ENCODE peak calls at places on chromosomes 6 and 20, in nine cellular contexts. B is tibial nerve, P is fibroblast of pulmonary artery, L is astrocyte, U is upper lobe of right lung, J is A549, Z is GM20000, G is heart right ventricle, Y is right lobe of liver. W is an unnamed sample.

GRCh38 chr6:36335465-36336209 is 1.1 kb downstream of the BNIP5 start:
- DNase-seq in P (no peak), G (no peak), J (no peak), B (no peak), Z (no peak), L (no peak), Y (no peak), U (no peak), W (no peak)

GRCh38 chr6:83615025-83615999 is 93.6 kb downstream of the SNAP91 start:
- DNase-seq in G (no peak), U (no peak), Z (peak), B (no peak), Y (no peak), L (peak), J (peak), P (peak), W (peak)

GRCh38 chr6:128731249-128732165 is 151.4 kb upstream of the LAMA2 start:
- DNase-seq in J (peak), G (no peak), P (peak), Z (peak), B (no peak), L (peak), U (no peak), Y (no peak), W (peak)

GRCh38 chr6:89146748-89147715 is 1.2 kb downstream of the PM20D2 start:
- DNase-seq in U (no peak), Y (no peak), G (peak), B (no peak), Z (no peak), P (peak), L (peak), J (peak), W (no peak)

GRCh38 chr6:140773276-140773675 is 1359.4 kb upstream of the GJE1 start:
- DNase-seq in G (no peak), P (peak), Y (no peak), B (no peak), J (no peak), Z (no peak), L (peak), U (no peak), W (no peak)

GRCh38 chr6:158903801-158904200 is 84.6 kb upstream of the EZR start:
- DNase-seq in U (no peak), Y (no peak), G (no peak), J (no peak), P (no peak), L (no peak), B (no peak), Z (no peak), W (no peak)

GRCh38 chr6:85449388-85449817 is 480 bp upstream of the NT5E start:
- DNase-seq in G (peak), U (no peak), Y (no peak), Z (peak), P (peak), L (peak), J (peak), B (no peak), W (no peak)

GRCh38 chr20:41142914-41143313 is 5.6 kb downstream of the PLCG1 start:
- DNase-seq in B (no peak), Z (no peak), U (peak), Y (no peak), L (no peak), J (no peak), P (no peak), G (no peak), W (no peak)

GRCh38 chr6:126805861-126806260 is 312.6 kb upstream of the RSPO3 start:
- DNase-seq in Y (no peak), L (peak), U (no peak), Z (no peak), P (peak), J (no peak), B (no peak), G (no peak), W (no peak)

GRCh38 chr6:109869398-109870165 is 108.5 kb upstream of the GPR6 start:
- DNase-seq in L (no peak), G (peak), Z (no peak), B (no peak), U (no peak), Y (no peak), P (peak), J (no peak), W (no peak)

GRCh38 chr6:138115877-138116660 is 8.8 kb upstream of the PERP start:
- DNase-seq in J (peak), B (peak), L (peak), G (peak), U (no peak), P (peak), Y (peak), Z (peak), W (peak)

GRCh38 chr20:62707281-62707941 is 1.2 kb upstream of the NTSR1 start:
- DNase-seq in B (no peak), L (no peak), U (no peak), Z (no peak), G (no peak), J (no peak), P (no peak), Y (no peak), W (no peak)

GRCh38 chr20:62709537-62709905 is 885 bp downstream of the NTSR1 start:
- DNase-seq in Y (no peak), L (no peak), U (no peak), G (no peak), P (no peak), Z (no peak), J (peak), B (no peak), W (no peak)

GRCh38 chr20:62710221-62710885 is 1.7 kb downstream of the NTSR1 start:
- DNase-seq in Y (no peak), Z (no peak), P (no peak), U (no peak), G (no peak), B (no peak), J (no peak), L (no peak), W (no peak)

GRCh38 chr20:62707981-62708521 is 585 bp upstream of the NTSR1 start:
- DNase-seq in B (no peak), J (peak), U (no peak), Z (no peak), P (no peak), G (no peak), L (no peak), Y (no peak), W (peak)

DNA sequence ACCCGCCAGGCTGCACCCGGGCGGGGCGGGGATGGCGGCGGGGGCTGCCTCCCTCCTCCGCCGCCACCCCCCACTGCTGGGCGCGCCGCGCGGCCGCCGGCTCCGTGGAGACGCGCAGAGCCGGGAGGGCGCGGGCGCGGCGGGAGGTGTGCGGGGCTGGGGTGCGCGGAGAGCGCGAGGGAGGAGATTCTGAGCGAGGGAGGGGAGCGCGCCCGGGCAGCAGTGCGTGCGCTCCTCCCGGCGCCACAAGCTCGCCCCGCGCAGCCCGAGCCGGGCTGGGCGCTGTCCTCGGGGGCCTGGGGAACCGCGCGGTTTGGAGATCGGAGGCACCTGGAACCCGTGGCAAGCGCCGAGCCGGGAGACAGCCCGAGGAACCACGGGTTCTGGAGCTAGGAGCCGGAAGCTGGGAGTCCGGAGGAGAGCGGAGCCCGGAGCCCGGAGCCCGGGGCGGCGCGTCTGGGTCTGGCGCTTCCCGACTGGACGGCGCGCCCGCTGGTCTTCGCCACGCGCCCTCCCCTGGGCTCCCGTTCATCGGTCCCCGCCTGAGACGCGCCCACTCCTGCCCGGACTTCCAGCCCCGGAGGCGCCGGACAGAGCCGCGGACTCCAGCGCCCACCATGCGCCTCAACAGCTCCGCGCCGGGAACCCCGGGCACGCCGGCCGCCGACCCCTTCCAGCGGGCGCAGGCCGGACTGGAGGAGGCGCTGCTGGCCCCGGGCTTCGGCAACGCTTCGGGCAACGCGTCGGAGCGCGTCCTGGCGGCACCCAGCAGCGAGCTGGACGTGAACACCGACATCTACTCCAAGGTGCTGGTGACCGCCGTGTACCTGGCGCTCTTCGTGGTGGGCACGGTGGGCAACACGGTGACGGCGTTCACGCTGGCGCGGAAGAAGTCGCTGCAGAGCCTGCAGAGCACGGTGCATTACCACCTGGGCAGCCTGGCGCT is at the start of gene NTSR1:
- DNase-seq in B (no peak), G (no peak), L (no peak), U (no peak), J (peak), P (no peak), Y (no peak), Z (no peak), W (peak)
- TF ChIP-seq CTCF in B (no peak), G (no peak), L (no peak), U (no peak), J (no peak), P (no peak), Y (no peak), Z (no peak), W (no peak)

GRCh38 chr6:37525460-37526357 is 26.0 kb upstream of the CCDC167 start:
- DNase-seq in L (no peak), Z (no peak), U (no peak), B (no peak), Y (no peak), P (peak), G (no peak), J (no peak), W (peak)
- TF ChIP-seq CTCF in L (no peak), Z (no peak), U (no peak), B (no peak), Y (no peak), P (no peak), G (no peak), J (no peak), W (no peak)

DNA sequence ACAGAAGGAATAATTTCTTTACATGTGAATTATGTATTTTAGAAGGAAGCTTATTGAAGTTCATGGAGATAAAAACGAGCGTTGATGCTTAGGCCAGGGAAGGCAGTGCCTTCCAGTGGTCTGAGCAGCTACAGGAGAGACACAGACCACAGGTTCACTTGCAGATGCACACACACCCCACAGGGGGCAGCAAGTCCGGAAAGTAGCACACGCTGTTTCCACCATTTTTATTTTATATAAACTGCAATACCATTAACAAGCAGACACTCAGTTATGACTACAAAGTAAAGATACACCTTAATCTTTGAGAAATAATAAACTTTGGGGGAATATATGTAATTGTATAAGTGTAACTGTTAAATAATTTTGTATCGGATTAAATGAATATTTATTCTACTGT is 13.5 kb upstream of the DACT2 start:
- DNase-seq in U (no peak), L (no peak), P (peak), J (peak), B (no peak), Y (no peak), G (no peak), Z (no peak), W (peak)
- TF ChIP-seq CTCF in U (peak), L (no peak), P (peak), J (no peak), B (peak), Y (peak), G (peak), Z (no peak), W (peak)

DNA sequence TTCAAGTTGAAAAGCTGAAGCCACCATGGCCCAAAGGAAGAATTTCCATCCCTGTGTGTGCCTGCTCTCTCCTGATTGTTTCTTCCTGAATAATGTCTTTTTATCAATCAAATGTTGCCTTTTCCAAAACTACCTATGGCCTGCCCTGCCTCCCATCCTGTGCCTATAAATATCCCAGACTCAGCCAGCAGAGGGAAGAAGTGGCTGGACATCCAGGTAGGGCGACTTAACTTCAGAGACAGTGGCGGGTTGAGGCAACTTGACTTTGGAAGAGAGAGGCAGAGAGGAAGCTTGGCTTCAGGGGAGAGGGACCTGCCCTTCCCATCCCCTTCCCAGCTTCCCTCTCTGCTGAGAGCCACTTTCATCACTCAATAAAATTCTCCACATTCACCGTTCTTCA is 133.0 kb downstream of the LCA5 start:
- DNase-seq in G (no peak), J (no peak), B (no peak), U (no peak), Z (no peak), L (no peak), Y (no peak), P (no peak), W (no peak)
- TF ChIP-seq CTCF in G (no peak), J (no peak), B (no peak), U (no peak), Z (no peak), L (no peak), Y (no peak), P (no peak), W (no peak)

DNA sequence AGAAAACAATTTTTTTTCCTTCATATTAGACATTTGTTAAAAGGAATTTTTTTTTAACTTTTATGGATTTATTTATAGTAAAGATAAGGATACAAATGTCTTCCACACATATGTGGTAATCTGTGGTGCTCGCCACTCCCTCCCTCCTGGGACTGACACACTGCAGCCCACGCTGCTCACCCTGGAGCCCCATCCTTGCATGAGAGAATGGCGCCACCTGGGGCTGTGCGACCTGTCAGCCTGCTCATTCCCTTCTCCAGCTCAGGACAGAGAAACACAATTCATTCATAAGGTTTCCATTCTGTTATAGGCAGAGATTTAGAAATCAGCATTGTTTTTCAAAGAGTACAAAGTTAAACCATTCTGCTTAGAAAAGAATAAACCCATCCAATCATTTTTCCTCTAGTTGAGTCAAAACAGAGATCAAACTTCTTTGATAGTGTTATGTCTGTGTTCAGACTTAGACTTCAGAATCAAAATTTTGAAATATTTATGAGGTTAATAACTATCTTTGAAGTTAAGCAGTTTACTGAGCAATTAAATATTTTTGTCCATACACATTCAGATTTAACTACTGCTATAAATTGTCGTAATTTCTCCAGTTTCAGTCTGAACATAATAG is 42.8 kb upstream of the DYNLRB1 start:
- DNase-seq in G (peak), U (no peak), B (no peak), P (peak), L (peak), Y (no peak), Z (peak), J (peak), W (peak)
- TF ChIP-seq CTCF in G (peak), U (no peak), B (no peak), P (peak), L (peak), Y (peak), Z (peak), J (peak), W (no peak)

DNA sequence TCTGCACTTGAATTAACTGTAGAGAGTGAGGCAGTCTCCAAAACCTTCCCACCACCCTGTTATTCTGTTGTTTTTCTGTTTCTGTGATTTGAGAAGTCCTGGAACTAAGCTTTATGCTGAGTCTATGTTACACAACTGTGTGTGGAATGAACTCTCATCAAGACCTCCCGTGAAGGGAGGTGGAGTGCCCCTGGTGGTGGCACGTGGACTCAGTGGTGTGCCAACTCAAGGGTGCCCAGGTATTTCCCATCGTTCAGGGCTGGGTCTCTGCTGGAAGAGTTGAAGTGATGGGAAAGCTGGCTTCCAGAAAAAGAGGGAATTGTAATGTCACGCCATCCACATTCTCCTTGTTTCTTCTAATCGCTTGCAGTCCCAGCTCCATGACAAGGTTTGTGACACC is 374.2 kb downstream of the SMOC2 start:
- DNase-seq in Z (no peak), Y (no peak), G (no peak), U (no peak), B (no peak), P (no peak), L (no peak), J (no peak), W (no peak)
- TF ChIP-seq CTCF in Z (no peak), Y (peak), G (no peak), U (peak), B (no peak), P (peak), L (no peak), J (no peak), W (peak)

DNA sequence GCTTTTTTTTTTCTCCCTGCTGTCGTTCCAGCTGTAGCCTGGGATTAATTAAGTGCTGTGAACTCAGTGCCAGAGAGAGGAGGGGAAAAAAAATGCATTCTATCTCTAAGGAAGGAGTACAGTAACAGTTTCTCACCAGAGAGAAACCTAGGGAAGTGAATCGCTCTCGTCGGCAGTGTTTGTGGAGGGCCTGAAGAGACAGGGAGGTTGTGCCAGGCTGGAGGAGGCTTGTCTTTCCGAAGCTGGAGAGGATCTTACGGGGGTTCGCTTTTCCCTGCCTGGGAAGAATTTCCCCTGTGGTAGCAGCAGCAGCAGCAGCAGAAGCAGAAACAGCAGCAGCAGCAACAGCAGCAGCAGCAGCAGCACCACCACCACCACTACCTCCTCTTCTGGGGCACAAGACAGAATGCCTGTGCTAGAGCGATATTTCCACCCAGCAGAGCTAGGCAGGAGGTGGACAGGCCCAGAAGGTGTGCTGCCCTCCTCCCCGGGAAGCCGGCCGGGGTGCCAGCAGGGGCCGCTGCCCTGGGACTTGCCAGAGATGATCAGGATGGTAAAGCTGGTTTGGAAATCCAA is 186.5 kb downstream of the PDE7B start:
- DNase-seq in J (no peak), G (peak), Z (no peak), L (peak), Y (no peak), P (peak), B (no peak), U (peak), W (no peak)
- TF ChIP-seq CTCF in J (no peak), G (peak), Z (no peak), L (no peak), Y (no peak), P (peak), B (no peak), U (peak), W (no peak)

GRCh38 chr20:58481541-58482021 is 33.6 kb downstream of the APCDD1L start:
- DNase-seq in P (peak), Y (peak), B (no peak), J (no peak), U (no peak), Z (peak), G (peak), L (no peak), W (peak)
- TF ChIP-seq CTCF in P (peak), Y (peak), B (peak), J (no peak), U (peak), Z (peak), G (peak), L (peak), W (peak)

DNA sequence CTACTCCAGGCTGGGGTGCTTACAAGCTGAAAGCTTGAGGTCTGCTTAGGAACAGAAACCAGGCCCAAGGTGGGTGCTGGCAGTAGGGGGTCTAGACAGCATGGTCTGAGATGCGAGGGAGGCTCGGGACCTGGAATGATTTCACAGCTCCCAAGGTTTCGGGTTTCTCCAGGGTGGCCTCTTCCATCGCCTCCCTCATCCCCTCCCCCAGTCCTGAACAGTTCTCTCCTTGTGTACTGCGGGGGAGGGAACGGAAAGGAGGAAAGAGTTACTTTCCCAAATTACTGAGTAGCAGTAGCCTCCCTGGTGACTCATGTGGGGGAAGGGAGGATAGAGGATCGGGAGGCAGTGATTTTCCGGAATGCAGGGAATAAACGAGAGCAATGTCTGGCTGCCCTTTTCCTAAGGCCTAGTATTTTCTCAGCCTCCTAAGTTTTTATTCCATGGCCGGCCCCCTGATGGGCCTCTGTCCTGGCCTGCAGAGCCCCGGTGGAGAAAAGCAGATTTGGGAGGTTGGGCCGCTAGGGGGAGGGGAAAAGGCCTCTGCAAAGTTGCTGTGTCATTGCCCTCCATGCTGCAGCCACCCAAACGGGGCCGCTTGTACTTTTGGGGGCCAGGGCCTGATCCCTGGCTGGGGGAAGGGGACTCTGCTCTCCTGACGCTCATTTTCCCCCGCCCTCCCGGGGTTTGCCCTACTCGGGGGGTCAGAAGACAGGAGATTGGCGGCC is 1.5 kb downstream of the BRD2 start:
- DNase-seq in Z (peak), G (peak), L (peak), Y (peak), B (peak), U (peak), P (peak), J (peak), W (peak)
- TF ChIP-seq CTCF in Z (no peak), G (peak), L (no peak), Y (peak), B (peak), U (peak), P (no peak), J (no peak), W (no peak)

W was measured in endothelial cell.